ENCODE peak calls at places on chromosomes 16 and 17, in eight cellular contexts. One of them, this sample, is unnamed.

GRCh38 chr17:82330322-82331239 is 3.0 kb downstream of the SECTM1 start:
- DNase-seq in neural progenitor cell: no peak
- DNase-seq in heart left ventricle: peak
- DNase-seq in GM10248: no peak
- DNase-seq in gastrocnemius medialis: no peak
- DNase-seq in foreskin keratinocyte: no peak
- DNase-seq in WTC11: no peak
- DNase-seq in A549: peak
- DNase-seq in this sample: peak

GRCh38 chr16:1048442-1049112 is 24.0 kb upstream of the SSTR5 start:
- DNase-seq in neural progenitor cell: peak
- DNase-seq in heart left ventricle: peak
- DNase-seq in GM10248: no peak
- DNase-seq in gastrocnemius medialis: no peak
- DNase-seq in foreskin keratinocyte: no peak
- DNase-seq in WTC11: peak
- DNase-seq in A549: peak
- DNase-seq in this sample: peak

GRCh38 chr16:14061732-14062259 is 9.3 kb upstream of the MRTFB start:
- DNase-seq in neural progenitor cell: no peak
- DNase-seq in heart left ventricle: no peak
- DNase-seq in GM10248: no peak
- DNase-seq in gastrocnemius medialis: no peak
- DNase-seq in foreskin keratinocyte: no peak
- DNase-seq in WTC11: no peak
- DNase-seq in A549: no peak
- DNase-seq in this sample: no peak

GRCh38 chr17:31467502-31468256 is 76.2 kb downstream of the RAB11FIP4 start:
- DNase-seq in neural progenitor cell: peak
- DNase-seq in heart left ventricle: peak
- DNase-seq in GM10248: no peak
- DNase-seq in gastrocnemius medialis: no peak
- DNase-seq in foreskin keratinocyte: no peak
- DNase-seq in WTC11: peak
- DNase-seq in A549: no peak
- DNase-seq in this sample: no peak

GRCh38 chr16:14501331-14502255 is 128.5 kb downstream of the PARN start:
- DNase-seq in neural progenitor cell: peak
- DNase-seq in heart left ventricle: peak
- DNase-seq in GM10248: no peak
- DNase-seq in gastrocnemius medialis: peak
- DNase-seq in foreskin keratinocyte: peak
- DNase-seq in WTC11: peak
- DNase-seq in A549: peak
- DNase-seq in this sample: peak

GRCh38 chr16:77599793-77600415 is 122.4 kb upstream of the NUDT7 start:
- DNase-seq in neural progenitor cell: peak
- DNase-seq in heart left ventricle: no peak
- DNase-seq in GM10248: peak
- DNase-seq in gastrocnemius medialis: no peak
- DNase-seq in foreskin keratinocyte: no peak
- DNase-seq in WTC11: no peak
- DNase-seq in A549: peak
- DNase-seq in this sample: peak

GRCh38 chr17:31645351-31645750 is 213.7 kb downstream of the COPRS start:
- DNase-seq in neural progenitor cell: no peak
- DNase-seq in heart left ventricle: no peak
- DNase-seq in GM10248: no peak
- DNase-seq in gastrocnemius medialis: no peak
- DNase-seq in foreskin keratinocyte: no peak
- DNase-seq in WTC11: no peak
- DNase-seq in A549: no peak
- DNase-seq in this sample: no peak

GRCh38 chr17:65559802-65560627 is 1.4 kb downstream of the AXIN2 start:
- DNase-seq in neural progenitor cell: peak
- DNase-seq in heart left ventricle: peak
- DNase-seq in GM10248: no peak
- DNase-seq in gastrocnemius medialis: no peak
- DNase-seq in foreskin keratinocyte: no peak
- DNase-seq in WTC11: peak
- DNase-seq in A549: no peak
- DNase-seq in this sample: no peak

GRCh38 chr17:79809530-79810137 is 12.8 kb upstream of the CBX8 start:
- DNase-seq in neural progenitor cell: peak
- DNase-seq in heart left ventricle: no peak
- DNase-seq in GM10248: no peak
- DNase-seq in gastrocnemius medialis: no peak
- DNase-seq in foreskin keratinocyte: no peak
- DNase-seq in WTC11: no peak
- DNase-seq in A549: no peak
- DNase-seq in this sample: peak

GRCh38 chr17:48148029-48148759 is 40.6 kb downstream of the SNX11 start:
- DNase-seq in neural progenitor cell: no peak
- DNase-seq in heart left ventricle: no peak
- DNase-seq in GM10248: no peak
- DNase-seq in gastrocnemius medialis: no peak
- DNase-seq in foreskin keratinocyte: no peak
- DNase-seq in WTC11: no peak
- DNase-seq in A549: no peak
- DNase-seq in this sample: no peak

GRCh38 chr17:44345497-44346026 is 460 bp downstream of the GRN start:
- DNase-seq in neural progenitor cell: peak
- DNase-seq in heart left ventricle: peak
- DNase-seq in GM10248: no peak
- DNase-seq in gastrocnemius medialis: peak
- DNase-seq in foreskin keratinocyte: no peak
- DNase-seq in WTC11: peak
- DNase-seq in A549: peak
- DNase-seq in this sample: peak

GRCh38 chr16:6031102-6031501 is 933.5 kb upstream of the EEF2KMT start:
- DNase-seq in neural progenitor cell: no peak
- DNase-seq in heart left ventricle: no peak
- DNase-seq in GM10248: no peak
- DNase-seq in gastrocnemius medialis: no peak
- DNase-seq in foreskin keratinocyte: no peak
- DNase-seq in WTC11: no peak
- DNase-seq in A549: no peak
- DNase-seq in this sample: no peak

GRCh38 chr17:63826468-63827001 is 696 bp upstream of the PSMC5 start:
- DNase-seq in neural progenitor cell: peak
- DNase-seq in heart left ventricle: no peak
- DNase-seq in GM10248: no peak
- DNase-seq in gastrocnemius medialis: no peak
- DNase-seq in foreskin keratinocyte: no peak
- DNase-seq in WTC11: no peak
- DNase-seq in A549: no peak
- DNase-seq in this sample: no peak

GRCh38 chr17:41126412-41126811 is 2.4 kb upstream of the KRTAP4-12 start:
- DNase-seq in neural progenitor cell: no peak
- DNase-seq in heart left ventricle: no peak
- DNase-seq in GM10248: no peak
- DNase-seq in gastrocnemius medialis: no peak
- DNase-seq in foreskin keratinocyte: no peak
- DNase-seq in WTC11: no peak
- DNase-seq in A549: no peak
- DNase-seq in this sample: no peak

GRCh38 chr17:18166894-18167293 is 16.7 kb upstream of the ALKBH5 start:
- DNase-seq in neural progenitor cell: no peak
- DNase-seq in heart left ventricle: no peak
- DNase-seq in GM10248: no peak
- DNase-seq in gastrocnemius medialis: no peak
- DNase-seq in foreskin keratinocyte: no peak
- DNase-seq in WTC11: no peak
- DNase-seq in A549: peak
- DNase-seq in this sample: no peak

GRCh38 chr17:77354721-77355455 is 214.1 kb downstream of the SEC14L1 start:
- DNase-seq in neural progenitor cell: no peak
- DNase-seq in heart left ventricle: peak
- DNase-seq in GM10248: peak
- DNase-seq in gastrocnemius medialis: peak
- DNase-seq in foreskin keratinocyte: peak
- DNase-seq in WTC11: no peak
- DNase-seq in A549: peak
- DNase-seq in this sample: no peak

GRCh38 chr16:23258919-23259237 is 43.2 kb upstream of the SCNN1B start:
- DNase-seq in neural progenitor cell: no peak
- DNase-seq in heart left ventricle: no peak
- DNase-seq in GM10248: no peak
- DNase-seq in gastrocnemius medialis: no peak
- DNase-seq in foreskin keratinocyte: no peak
- DNase-seq in WTC11: no peak
- DNase-seq in A549: no peak
- DNase-seq in this sample: no peak
- TF ChIP-seq CTCF in neural progenitor cell: no peak
- TF ChIP-seq CTCF in heart left ventricle: no peak
- TF ChIP-seq CTCF in GM10248: no peak
- TF ChIP-seq CTCF in gastrocnemius medialis: no peak
- TF ChIP-seq CTCF in foreskin keratinocyte: peak
- TF ChIP-seq CTCF in WTC11: no peak
- TF ChIP-seq CTCF in A549: no peak
- TF ChIP-seq CTCF in this sample: no peak

GRCh38 chr16:19177111-19177747 is 9.2 kb downstream of the SYT17 start:
- DNase-seq in neural progenitor cell: no peak
- DNase-seq in heart left ventricle: no peak
- DNase-seq in GM10248: no peak
- DNase-seq in gastrocnemius medialis: no peak
- DNase-seq in foreskin keratinocyte: no peak
- DNase-seq in WTC11: no peak
- DNase-seq in A549: peak
- DNase-seq in this sample: peak
- TF ChIP-seq CTCF in neural progenitor cell: peak
- TF ChIP-seq CTCF in heart left ventricle: no peak
- TF ChIP-seq CTCF in GM10248: no peak
- TF ChIP-seq CTCF in gastrocnemius medialis: no peak
- TF ChIP-seq CTCF in foreskin keratinocyte: peak
- TF ChIP-seq CTCF in WTC11: no peak
- TF ChIP-seq CTCF in A549: peak
- TF ChIP-seq CTCF in this sample: no peak

GRCh38 chr16:67226804-67227566 is at the start of gene TMEM208:
- DNase-seq in neural progenitor cell: peak
- DNase-seq in heart left ventricle: peak
- DNase-seq in GM10248: peak
- DNase-seq in gastrocnemius medialis: peak
- DNase-seq in foreskin keratinocyte: peak
- DNase-seq in WTC11: peak
- DNase-seq in A549: peak
- DNase-seq in this sample: peak
- TF ChIP-seq CTCF in neural progenitor cell: peak
- TF ChIP-seq CTCF in heart left ventricle: peak
- TF ChIP-seq CTCF in GM10248: peak
- TF ChIP-seq CTCF in gastrocnemius medialis: peak
- TF ChIP-seq CTCF in foreskin keratinocyte: peak
- TF ChIP-seq CTCF in WTC11: no peak
- TF ChIP-seq CTCF in A549: peak
- TF ChIP-seq CTCF in this sample: no peak

GRCh38 chr16:17544304-17544703 is 73.5 kb upstream of the XYLT1 start:
- DNase-seq in neural progenitor cell: no peak
- DNase-seq in heart left ventricle: no peak
- DNase-seq in GM10248: no peak
- DNase-seq in gastrocnemius medialis: no peak
- DNase-seq in foreskin keratinocyte: no peak
- DNase-seq in WTC11: no peak
- DNase-seq in A549: no peak
- DNase-seq in this sample: no peak

GRCh38 chr16:17541324-17541723 is 70.6 kb upstream of the XYLT1 start:
- DNase-seq in neural progenitor cell: no peak
- DNase-seq in heart left ventricle: no peak
- DNase-seq in GM10248: no peak
- DNase-seq in gastrocnemius medialis: no peak
- DNase-seq in foreskin keratinocyte: no peak
- DNase-seq in WTC11: no peak
- DNase-seq in A549: no peak
- DNase-seq in this sample: no peak

GRCh38 chr16:17543073-17543472 is 72.3 kb upstream of the XYLT1 start:
- DNase-seq in neural progenitor cell: no peak
- DNase-seq in heart left ventricle: no peak
- DNase-seq in GM10248: no peak
- DNase-seq in gastrocnemius medialis: no peak
- DNase-seq in foreskin keratinocyte: no peak
- DNase-seq in WTC11: no peak
- DNase-seq in A549: no peak
- DNase-seq in this sample: no peak

GRCh38 chr16:17548825-17549224 is 78.1 kb upstream of the XYLT1 start:
- DNase-seq in neural progenitor cell: no peak
- DNase-seq in heart left ventricle: no peak
- DNase-seq in GM10248: no peak
- DNase-seq in gastrocnemius medialis: no peak
- DNase-seq in foreskin keratinocyte: no peak
- DNase-seq in WTC11: no peak
- DNase-seq in A549: no peak
- DNase-seq in this sample: no peak

GRCh38 chr16:17544785-17545184 is 74.0 kb upstream of the XYLT1 start:
- DNase-seq in neural progenitor cell: peak
- DNase-seq in heart left ventricle: no peak
- DNase-seq in GM10248: no peak
- DNase-seq in gastrocnemius medialis: no peak
- DNase-seq in foreskin keratinocyte: no peak
- DNase-seq in WTC11: peak
- DNase-seq in A549: peak
- DNase-seq in this sample: no peak
- TF ChIP-seq CTCF in neural progenitor cell: peak
- TF ChIP-seq CTCF in heart left ventricle: no peak
- TF ChIP-seq CTCF in GM10248: peak
- TF ChIP-seq CTCF in gastrocnemius medialis: no peak
- TF ChIP-seq CTCF in foreskin keratinocyte: peak
- TF ChIP-seq CTCF in WTC11: peak
- TF ChIP-seq CTCF in A549: no peak
- TF ChIP-seq CTCF in this sample: peak